ENCODE peak calls at places on chromosomes 2 and 18, in four cellular contexts. P, M, Q and D are unnamed samples.

GRCh38 chr2:70982971-70983370 is 4.5 kb downstream of the ANKRD53 start:
- DNase-seq in P (no peak), M (no peak), Q (no peak), D (no peak)

GRCh38 chr2:48312126-48312525 is 217.8 kb upstream of the STON1 start:
- DNase-seq in P (no peak), M (no peak), Q (peak), D (no peak)

GRCh38 chr2:149595069-149595963 is 7.7 kb upstream of the MMADHC start:
- DNase-seq in P (no peak), M (peak), Q (peak), D (no peak)

GRCh38 chr18:77178559-77178958 is 46.0 kb upstream of the MBP start:
- DNase-seq in P (no peak), M (peak), Q (peak), D (no peak)

GRCh38 chr2:39851251-39851650 is 72.2 kb upstream of the THUMPD2 start:
- DNase-seq in P (no peak), M (no peak), Q (no peak), D (no peak)

GRCh38 chr2:15790838-15791237 is 149.5 kb upstream of the MYCN start:
- DNase-seq in P (no peak), M (no peak), Q (no peak), D (no peak)

GRCh38 chr2:7794916-7795315 is 877.7 kb downstream of the RNF144A start:
- DNase-seq in P (no peak), M (no peak), Q (no peak), D (no peak)

GRCh38 chr2:97985998-97986397 is 9.8 kb downstream of the TMEM131 start:
- DNase-seq in P (no peak), M (no peak), Q (no peak), D (no peak)

GRCh38 chr18:66395671-66396218 is 208.1 kb downstream of the CDH19 start:
- DNase-seq in P (no peak), M (no peak), Q (no peak), D (no peak)

GRCh38 chr2:64914735-64915509 is 74.3 kb upstream of the SLC1A4 start:
- DNase-seq in P (no peak), M (peak), Q (no peak), D (peak)

GRCh38 chr2:191311627-191312026 is 66.4 kb downstream of the MYO1B start:
- DNase-seq in P (no peak), M (peak), Q (peak), D (no peak)

GRCh38 chr2:223846524-223846923 is 9.1 kb upstream of the AP1S3 start:
- DNase-seq in P (no peak), M (peak), Q (peak), D (no peak)

GRCh38 chr2:198930170-198930569 is 527.6 kb downstream of the SATB2 start:
- DNase-seq in P (no peak), M (no peak), Q (no peak), D (no peak)

GRCh38 chr2:230658577-230658876 is 54.1 kb upstream of the CAB39 start:
- DNase-seq in P (no peak), M (no peak), Q (no peak), D (no peak)

GRCh38 chr2:171811229-171811628 is 82.8 kb downstream of the SLC25A12 start:
- DNase-seq in P (peak), M (peak), Q (peak), D (no peak)

GRCh38 chr2:186755066-186755465 is 61.2 kb downstream of the FAM171B start:
- DNase-seq in P (no peak), M (no peak), Q (peak), D (no peak)

GRCh38 chr18:74064510-74064909 is 83.1 kb downstream of the FBXO15 start:
- DNase-seq in P (no peak), M (no peak), Q (no peak), D (no peak)

GRCh38 chr2:220533485-220533884 is 906.1 kb downstream of the SLC4A3 start:
- DNase-seq in P (no peak), M (peak), Q (peak), D (no peak)

GRCh38 chr2:176637497-176638166 is 368.4 kb downstream of the MTX2 start:
- DNase-seq in P (no peak), M (peak), Q (no peak), D (no peak)

GRCh38 chr2:131039535-131039907 is 53.7 kb downstream of the FAM168B start:
- DNase-seq in P (no peak), M (no peak), Q (no peak), D (no peak)

GRCh38 chr2:191105082-191105481 is 45.7 kb downstream of the STAT4 start:
- DNase-seq in P (no peak), M (no peak), Q (peak), D (no peak)

GRCh38 chr2:10873790-10874437 is 37.8 kb upstream of the KCNF1 start:
- DNase-seq in P (no peak), M (no peak), Q (peak), D (no peak)

GRCh38 chr18:395481-396250 is 104.8 kb downstream of the COLEC12 start:
- DNase-seq in P (no peak), M (peak), Q (no peak), D (no peak)

GRCh38 chr2:28544405-28544914 is 48.6 kb downstream of the PLB1 start:
- DNase-seq in P (no peak), M (peak), Q (no peak), D (no peak)

GRCh38 chr18:25497395-25497794 is 145.4 kb upstream of the ZNF521 start:
- DNase-seq in P (no peak), M (no peak), Q (no peak), D (no peak)

GRCh38 chr2:186129767-186130581 is 356.1 kb upstream of the ZC3H15 start:
- DNase-seq in P (no peak), M (peak), Q (peak), D (no peak)

GRCh38 chr2:225398372-225398771 is 1.1 kb upstream of the NYAP2 start:
- DNase-seq in P (no peak), M (no peak), Q (no peak), D (no peak)

GRCh38 chr2:194252127-194252526 is 1404.9 kb upstream of the SLC39A10 start:
- DNase-seq in P (no peak), M (peak), Q (no peak), D (no peak)

GRCh38 chr2:105324732-105325131 is 4.8 kb downstream of the TGFBRAP1 start:
- DNase-seq in P (no peak), M (peak), Q (peak), D (no peak)

GRCh38 chr2:211816739-211817138 is 721.9 kb downstream of the ERBB4 start:
- DNase-seq in P (no peak), M (no peak), Q (no peak), D (no peak)

GRCh38 chr18:57544958-57545661 is 41.4 kb downstream of the FECH start:
- DNase-seq in P (no peak), M (no peak), Q (no peak), D (peak)

GRCh38 chr2:15809504-15809903 is 130.8 kb upstream of the MYCN start:
- DNase-seq in P (no peak), M (no peak), Q (no peak), D (no peak)

GRCh38 chr18:57989536-57989935 is 54.5 kb upstream of the NEDD4L start:
- DNase-seq in P (no peak), M (no peak), Q (no peak), D (no peak)

GRCh38 chr2:20638646-20639430 is 12.1 kb downstream of the HS1BP3 start:
- DNase-seq in P (no peak), M (no peak), Q (no peak), D (no peak)

GRCh38 chr2:166773268-166773949 is 114.9 kb upstream of the XIRP2 start:
- DNase-seq in P (no peak), M (no peak), Q (no peak), D (no peak)